ENCODE peak calls at places on chromosome 17, in seven cellular contexts. X, L, W, Q, D, U and E are unnamed samples.

GRCh38 chr17:7511108-7511507 is 26.9 kb downstream of the POLR2A start:
- DNase-seq in L (no peak), U (peak; percentile 21), Q (no peak), D (no peak), X (no peak), W (no peak), E (no peak)

GRCh38 chr17:64146418-64147109 is 16.6 kb upstream of the ERN1 start:
- DNase-seq in D (peak; percentile 87), X (no peak), W (peak; percentile 36), Q (peak; percentile 52), L (peak; percentile 70), U (peak; percentile 72), E (peak; percentile 29)

GRCh38 chr17:40191237-40192208 is 14.3 kb downstream of the RAPGEFL1 start:
- DNase-seq in W (peak; percentile 75), X (peak; percentile 44), Q (no peak), D (peak; percentile 72), U (peak; percentile 76), L (peak; percentile 84), E (no peak)

GRCh38 chr17:40362696-40363479 is 1.6 kb downstream of the GJD3 start:
- DNase-seq in D (peak; percentile 40), Q (peak; percentile 82), X (no peak), U (peak; percentile 70), L (peak; percentile 82), W (peak; percentile 89), E (peak; percentile 100)

GRCh38 chr17:74192950-74193781 is 10.3 kb upstream of the RPL38 start:
- DNase-seq in D (peak; percentile 86), L (no peak), X (no peak), W (no peak), U (no peak), Q (no peak), E (no peak)

GRCh38 chr17:29933379-29933778 is 3.4 kb upstream of the SSH2 start:
- DNase-seq in Q (no peak), D (peak; percentile 32), X (no peak), L (no peak), U (peak; percentile 43), W (no peak), E (peak; percentile 28)

GRCh38 chr17:46977348-46977747 is 1.7 kb downstream of the RPRML start:
- DNase-seq in Q (peak; percentile 30), X (no peak), U (peak; percentile 18), W (no peak), L (peak; percentile 72), D (peak; percentile 53), E (peak; percentile 58)

GRCh38 chr17:78122221-78122990 is 6.1 kb downstream of the TMC6 start:
- DNase-seq in D (no peak), X (no peak), W (no peak), L (no peak), U (no peak), Q (no peak), E (no peak)

GRCh38 chr17:43530303-43531081 is 15.6 kb downstream of the ETV4 start:
- DNase-seq in L (no peak), W (no peak), Q (no peak), D (peak; percentile 26), U (peak; percentile 93), X (no peak), E (no peak)

GRCh38 chr17:410674-411401 is 58.2 kb upstream of the RPH3AL start:
- DNase-seq in U (peak; percentile 12), Q (peak; percentile 17), W (no peak), L (no peak), X (no peak), D (no peak), E (peak; percentile 5)
- TF ChIP-seq CTCF in U (peak; percentile 36), Q (no peak), W (no peak), L (no peak), X (no peak), D (no peak), E (no peak)

GRCh38 chr17:10328206-10328605 is 44.6 kb downstream of the MYH13 start:
- DNase-seq in X (no peak), L (no peak), D (no peak), W (no peak), U (no peak), Q (no peak), E (no peak)
- TF ChIP-seq CTCF in X (no peak), L (no peak), D (no peak), W (no peak), U (no peak), Q (no peak), E (no peak)

GRCh38 chr17:42334667-42335066 is 46.4 kb downstream of the STAT5A start:
- DNase-seq in L (no peak), Q (no peak), D (no peak), U (no peak), X (no peak), W (no peak), E (no peak)
- TF ChIP-seq CTCF in L (peak; percentile 36), Q (peak; percentile 37), D (no peak), U (peak; percentile 14), X (peak; percentile 9), W (no peak), E (peak; percentile 7)

GRCh38 chr17:9517396-9517795 is 58.2 kb downstream of the STX8 start:
- DNase-seq in D (no peak), Q (no peak), W (peak; percentile 81), X (no peak), L (no peak), U (no peak), E (no peak)

GRCh38 chr17:9519873-9520272 is 55.7 kb downstream of the STX8 start:
- DNase-seq in X (no peak), L (no peak), U (no peak), D (no peak), Q (no peak), W (no peak), E (no peak)

GRCh38 chr17:9520649-9521435 is 54.8 kb downstream of the STX8 start:
- DNase-seq in U (no peak), W (no peak), D (no peak), L (no peak), X (no peak), Q (no peak), E (no peak)

GRCh38 chr17:9522074-9522473 is 53.5 kb downstream of the STX8 start:
- DNase-seq in X (no peak), Q (peak; percentile 17), U (peak; percentile 62), D (peak; percentile 33), W (peak; percentile 45), L (peak; percentile 24), E (peak; percentile 19)
- TF ChIP-seq CTCF in X (peak; percentile 47), Q (peak; percentile 58), U (peak; percentile 69), D (peak; percentile 51), W (peak; percentile 46), L (peak; percentile 52), E (peak; percentile 18)

GRCh38 chr17:50946891-50947843 is 81.0 kb upstream of the TOB1 start:
- DNase-seq in Q (no peak), L (no peak), D (no peak), X (no peak), U (no peak), W (no peak), E (no peak)

GRCh38 chr17:50946223-50946890 is 80.2 kb upstream of the TOB1 start:
- DNase-seq in L (no peak), Q (no peak), X (no peak), D (no peak), U (no peak), W (no peak), E (no peak)

GRCh38 chr17:50944902-50945720 is 79.0 kb upstream of the TOB1 start:
- DNase-seq in U (no peak), L (no peak), W (no peak), D (no peak), Q (no peak), X (no peak), E (no peak)

GRCh38 chr17:50944054-50944901 is 78.1 kb upstream of the TOB1 start:
- DNase-seq in D (no peak), Q (peak; percentile 86), W (peak; percentile 84), U (peak; percentile 19), X (no peak), L (peak; percentile 41), E (peak; percentile 94)

DNA sequence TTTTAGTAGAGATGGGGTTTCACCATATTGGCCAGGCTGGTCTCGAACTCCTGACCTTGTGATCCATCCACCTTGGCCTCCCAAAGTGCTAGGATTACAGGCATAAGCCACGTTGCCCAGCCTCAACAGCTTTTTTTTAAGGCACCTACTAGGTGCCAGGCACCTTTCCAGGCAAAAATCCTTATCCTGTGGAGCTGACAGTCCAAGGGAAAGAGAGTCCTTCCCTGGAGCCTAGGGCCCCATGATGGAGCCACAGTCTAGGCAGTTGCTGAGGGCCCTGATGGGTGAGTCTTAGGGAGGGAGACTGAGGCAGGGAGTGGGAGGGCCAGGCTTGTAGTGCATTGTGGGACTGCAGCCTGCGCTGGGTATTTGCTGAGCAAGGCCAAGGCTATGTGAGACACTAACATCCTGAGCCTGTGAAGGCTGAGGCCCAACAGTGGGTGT is 79.6 kb upstream of the TOB1 start:
- DNase-seq in W (no peak), U (no peak), Q (no peak), X (no peak), D (no peak), L (no peak), E (no peak)
- TF ChIP-seq CTCF in W (no peak), U (no peak), Q (no peak), X (no peak), D (no peak), L (no peak), E (no peak)

GRCh38 chr17:80694085-80694991 is 149.7 kb downstream of the RPTOR start:
- DNase-seq in W (no peak), L (no peak), U (no peak), X (no peak), D (peak; percentile 22), Q (no peak), E (no peak)
- TF ChIP-seq CTCF in W (no peak), L (no peak), U (no peak), X (no peak), D (no peak), Q (no peak), E (no peak)